ENCODE peak calls at places on chromosomes 4 and X, in six cellular contexts. C is stimulated activated CD8-positive, alpha-beta memory T cell treated with anti-CD3 and anti-CD28 coated beads, Interleukin-15, amount 100 ng/mL, for 4 hours; S is Ammon's horn; P is GM23338; R is HEK293T; E is aorta. O is an unnamed sample.

GRCh38 chr4:1044469-1045192 is 33.2 kb downstream of the FGFRL1 start:
- DNase-seq in C (no peak), S (no peak), P (no peak), R (no peak), E (peak), O (no peak)

GRCh38 chr4:107317596-107317995 is 281.5 kb upstream of the DKK2 start:
- DNase-seq in C (no peak), S (no peak), P (no peak), R (no peak), E (no peak), O (no peak)

GRCh38 chr4:48944659-48945290 is 38.2 kb upstream of the OCIAD2 start:
- DNase-seq in C (peak), S (no peak), P (peak), R (peak), E (no peak), O (peak)

GRCh38 chr4:112523764-112524505 is 8.0 kb upstream of the NEUROG2 start:
- DNase-seq in C (peak), S (peak), P (peak), R (peak), E (peak), O (peak)

GRCh38 chr4:142383800-142384470 is 462.2 kb downstream of the INPP4B start:
- DNase-seq in C (no peak), S (no peak), P (no peak), R (no peak), E (no peak), O (no peak)

GRCh38 chr4:48329976-48330375 is 11.4 kb upstream of the SLAIN2 start:
- DNase-seq in C (no peak), S (no peak), P (no peak), R (no peak), E (no peak), O (no peak)

GRCh38 chrX:133654801-133655200 is 239.5 kb upstream of the GPC4 start:
- DNase-seq in C (no peak), S (no peak), P (no peak), R (no peak), E (no peak), O (no peak)

GRCh38 chrX:351736-352135 is 33.1 kb upstream of the GTPBP6 start:
- DNase-seq in C (no peak), S (no peak), P (no peak), R (no peak), E (no peak), O (no peak)

GRCh38 chr4:117983541-117984451 is 50.5 kb upstream of the NDST3 start:
- DNase-seq in C (no peak), S (no peak), P (no peak), R (no peak), E (no peak), O (peak)

GRCh38 chr4:87038837-87039715 is 104.3 kb downstream of the AFF1 start:
- DNase-seq in C (no peak), S (peak), P (peak), R (peak), E (peak), O (no peak)

GRCh38 chr4:173243917-173244658 is 75.5 kb downstream of the GALNT7 start:
- DNase-seq in C (no peak), S (no peak), P (no peak), R (no peak), E (no peak), O (no peak)

GRCh38 chr4:188934320-188934975 is 795.2 kb downstream of the TRIML1 start:
- DNase-seq in C (no peak), S (no peak), P (no peak), R (no peak), E (no peak), O (no peak)

GRCh38 chrX:151724563-151725337 is 8.9 kb downstream of the FATE1 start:
- DNase-seq in C (no peak), S (no peak), P (no peak), R (no peak), E (no peak), O (no peak)

GRCh38 chr4:139243448-139244365 is 36.3 kb downstream of the MGARP start:
- DNase-seq in C (no peak), S (peak), P (no peak), R (peak), E (peak), O (no peak)

GRCh38 chr4:81694514-81694913 is 222.8 kb upstream of the RASGEF1B start:
- DNase-seq in C (no peak), S (no peak), P (no peak), R (no peak), E (no peak), O (no peak)

GRCh38 chr4:118999919-119000318 is 111.3 kb downstream of the SYNPO2 start:
- DNase-seq in C (no peak), S (no peak), P (no peak), R (no peak), E (no peak), O (no peak)

GRCh38 chr4:155164705-155165104 is 43.7 kb upstream of the NPY2R start:
- DNase-seq in C (no peak), S (no peak), P (peak), R (no peak), E (no peak), O (no peak)

GRCh38 chr4:150259861-150260567 is 181.8 kb downstream of the DCLK2 start:
- DNase-seq in C (no peak), S (no peak), P (no peak), R (no peak), E (no peak), O (no peak)

GRCh38 chr4:168584321-168584771 is 87.5 kb downstream of the PALLD start:
- DNase-seq in C (no peak), S (no peak), P (no peak), R (no peak), E (no peak), O (no peak)

GRCh38 chr4:41442818-41443217 is 95.1 kb upstream of the LIMCH1 start:
- DNase-seq in C (no peak), S (no peak), P (no peak), R (no peak), E (no peak), O (no peak)

GRCh38 chr4:179751669-179752068 is 2309.4 kb upstream of the AGA start:
- DNase-seq in C (no peak), S (no peak), P (no peak), R (no peak), E (no peak), O (no peak)

GRCh38 chrX:10631416-10632145 is 11.2 kb upstream of the MID1 start:
- DNase-seq in C (no peak), S (no peak), P (no peak), R (no peak), E (no peak), O (no peak)

GRCh38 chr4:38371391-38371851 is 292.6 kb upstream of the KLF3 start:
- DNase-seq in C (no peak), S (no peak), P (no peak), R (no peak), E (peak), O (no peak)

GRCh38 chrX:24448762-24449161 is 16.3 kb upstream of the PDK3 start:
- DNase-seq in C (no peak), S (no peak), P (no peak), R (no peak), E (no peak), O (no peak)

O was measured in CMK.